ENCODE peak calls at places on chromosomes 4 and X, in nine cellular contexts. One of them, this sample, is unnamed. For H3K4me1, the result is how much of the 10 kb centered on the place peaks cover.

GRCh38 chrX:39760930-39761329 is 336.8 kb downstream of the BCOR start:
- DNase-seq in SK-N-SH: no peak
- DNase-seq in effector memory CD4-positive, alpha-beta T cell: no peak
- DNase-seq in SJSA1: no peak
- DNase-seq in A549: no peak
- DNase-seq in adrenal gland: no peak
- DNase-seq in astrocyte: peak
- DNase-seq in IMR-90: no peak
- DNase-seq in CD8-positive, alpha-beta T cell: no peak
- DNase-seq in this sample: no peak

GRCh38 chrX:39854772-39855747 is 242.7 kb downstream of the BCOR start:
- DNase-seq in astrocyte: no peak
- DNase-seq in A549: no peak
- DNase-seq in SK-N-SH: no peak
- DNase-seq in effector memory CD4-positive, alpha-beta T cell: peak
- DNase-seq in SJSA1: no peak
- DNase-seq in CD8-positive, alpha-beta T cell: peak
- DNase-seq in adrenal gland: no peak
- DNase-seq in IMR-90: no peak
- DNase-seq in this sample: peak

GRCh38 chr4:148270600-148270999 is 171.6 kb downstream of the NR3C2 start:
- DNase-seq in astrocyte: peak
- DNase-seq in effector memory CD4-positive, alpha-beta T cell: no peak
- DNase-seq in A549: no peak
- DNase-seq in SK-N-SH: no peak
- DNase-seq in adrenal gland: no peak
- DNase-seq in SJSA1: no peak
- DNase-seq in CD8-positive, alpha-beta T cell: no peak
- DNase-seq in IMR-90: no peak
- DNase-seq in this sample: no peak

GRCh38 chrX:69538321-69538876 is 34.3 kb downstream of the NALF2 start:
- DNase-seq in IMR-90: peak
- DNase-seq in A549: peak
- DNase-seq in CD8-positive, alpha-beta T cell: peak
- DNase-seq in SJSA1: peak
- DNase-seq in SK-N-SH: peak
- DNase-seq in astrocyte: no peak
- DNase-seq in effector memory CD4-positive, alpha-beta T cell: peak
- DNase-seq in adrenal gland: peak
- DNase-seq in this sample: peak

GRCh38 chr4:87659247-87659931 is 9.3 kb downstream of the DMP1 start:
- DNase-seq in SK-N-SH: no peak
- DNase-seq in IMR-90: no peak
- DNase-seq in A549: peak
- DNase-seq in effector memory CD4-positive, alpha-beta T cell: no peak
- DNase-seq in SJSA1: no peak
- DNase-seq in CD8-positive, alpha-beta T cell: no peak
- DNase-seq in astrocyte: peak
- DNase-seq in adrenal gland: no peak
- DNase-seq in this sample: no peak

GRCh38 chrX:53313746-53314105 is 32.3 kb upstream of the IQSEC2 start:
- DNase-seq in CD8-positive, alpha-beta T cell: no peak
- DNase-seq in A549: no peak
- DNase-seq in IMR-90: no peak
- DNase-seq in SK-N-SH: no peak
- DNase-seq in effector memory CD4-positive, alpha-beta T cell: no peak
- DNase-seq in astrocyte: no peak
- DNase-seq in SJSA1: no peak
- DNase-seq in adrenal gland: no peak
- DNase-seq in this sample: no peak

GRCh38 chr4:5448286-5448685 is 260.1 kb downstream of the EVC2 start:
- DNase-seq in IMR-90: no peak
- DNase-seq in SJSA1: no peak
- DNase-seq in astrocyte: no peak
- DNase-seq in adrenal gland: no peak
- DNase-seq in effector memory CD4-positive, alpha-beta T cell: no peak
- DNase-seq in A549: no peak
- DNase-seq in SK-N-SH: no peak
- DNase-seq in CD8-positive, alpha-beta T cell: no peak
- DNase-seq in this sample: no peak

GRCh38 chr4:74364649-74365491 is at the start of gene EREG:
- DNase-seq in adrenal gland: no peak
- DNase-seq in CD8-positive, alpha-beta T cell: no peak
- DNase-seq in A549: peak
- DNase-seq in SJSA1: no peak
- DNase-seq in effector memory CD4-positive, alpha-beta T cell: no peak
- DNase-seq in astrocyte: peak
- DNase-seq in SK-N-SH: peak
- DNase-seq in IMR-90: peak
- DNase-seq in this sample: peak

GRCh38 chr4:167587361-167587760 is 353.1 kb upstream of the SPOCK3 start:
- DNase-seq in effector memory CD4-positive, alpha-beta T cell: no peak
- DNase-seq in adrenal gland: no peak
- DNase-seq in CD8-positive, alpha-beta T cell: no peak
- DNase-seq in SJSA1: no peak
- DNase-seq in A549: no peak
- DNase-seq in astrocyte: no peak
- DNase-seq in SK-N-SH: no peak
- DNase-seq in IMR-90: no peak
- DNase-seq in this sample: no peak

GRCh38 chr4:148397006-148397673 is 45.1 kb downstream of the NR3C2 start:
- DNase-seq in SK-N-SH: peak
- DNase-seq in adrenal gland: no peak
- DNase-seq in SJSA1: no peak
- DNase-seq in effector memory CD4-positive, alpha-beta T cell: no peak
- DNase-seq in A549: no peak
- DNase-seq in IMR-90: no peak
- DNase-seq in CD8-positive, alpha-beta T cell: no peak
- DNase-seq in astrocyte: no peak
- DNase-seq in this sample: peak

GRCh38 chr4:77002321-77002720 is 52.8 kb downstream of the SEPTIN11 start:
- DNase-seq in A549: no peak
- DNase-seq in IMR-90: peak
- DNase-seq in SK-N-SH: no peak
- DNase-seq in SJSA1: no peak
- DNase-seq in astrocyte: peak
- DNase-seq in CD8-positive, alpha-beta T cell: no peak
- DNase-seq in adrenal gland: no peak
- DNase-seq in effector memory CD4-positive, alpha-beta T cell: no peak
- DNase-seq in this sample: no peak
- H3K4me1 ChIP-seq in A549: under half
- H3K4me1 ChIP-seq in IMR-90: under half
- H3K4me1 ChIP-seq in SK-N-SH: under half
- H3K4me1 ChIP-seq in SJSA1: half or more
- H3K4me1 ChIP-seq in astrocyte: under half
- H3K4me1 ChIP-seq in CD8-positive, alpha-beta T cell: under half
- H3K4me1 ChIP-seq in adrenal gland: under half
- H3K4me1 ChIP-seq in effector memory CD4-positive, alpha-beta T cell: under half
- H3K4me1 ChIP-seq in this sample: under half

GRCh38 chrX:16826207-16826606 is 39.9 kb downstream of the TXLNG start:
- DNase-seq in astrocyte: peak
- DNase-seq in SJSA1: no peak
- DNase-seq in IMR-90: peak
- DNase-seq in effector memory CD4-positive, alpha-beta T cell: no peak
- DNase-seq in A549: peak
- DNase-seq in adrenal gland: no peak
- DNase-seq in CD8-positive, alpha-beta T cell: no peak
- DNase-seq in SK-N-SH: peak
- DNase-seq in this sample: peak
- H3K27ac ChIP-seq in astrocyte: no peak
- H3K27ac ChIP-seq in SJSA1: no peak
- H3K27ac ChIP-seq in IMR-90: no peak
- H3K27ac ChIP-seq in effector memory CD4-positive, alpha-beta T cell: no peak
- H3K27ac ChIP-seq in A549: peak
- H3K27ac ChIP-seq in adrenal gland: peak
- H3K27ac ChIP-seq in CD8-positive, alpha-beta T cell: no peak
- H3K27ac ChIP-seq in SK-N-SH: peak
- H3K27ac ChIP-seq in this sample: no peak

GRCh38 chr4:168634276-168634802 is 137.5 kb downstream of the PALLD start:
- DNase-seq in SK-N-SH: no peak
- DNase-seq in IMR-90: peak
- DNase-seq in SJSA1: peak
- DNase-seq in astrocyte: peak
- DNase-seq in adrenal gland: no peak
- DNase-seq in A549: no peak
- DNase-seq in CD8-positive, alpha-beta T cell: no peak
- DNase-seq in effector memory CD4-positive, alpha-beta T cell: no peak
- DNase-seq in this sample: no peak
- H3K4me3 ChIP-seq in SK-N-SH: peak
- H3K4me3 ChIP-seq in IMR-90: peak
- H3K4me3 ChIP-seq in SJSA1: peak
- H3K4me3 ChIP-seq in astrocyte: peak
- H3K4me3 ChIP-seq in adrenal gland: no peak
- H3K4me3 ChIP-seq in A549: peak
- H3K4me3 ChIP-seq in CD8-positive, alpha-beta T cell: no peak
- H3K4me3 ChIP-seq in effector memory CD4-positive, alpha-beta T cell: no peak
- H3K4me3 ChIP-seq in this sample: peak

DNA sequence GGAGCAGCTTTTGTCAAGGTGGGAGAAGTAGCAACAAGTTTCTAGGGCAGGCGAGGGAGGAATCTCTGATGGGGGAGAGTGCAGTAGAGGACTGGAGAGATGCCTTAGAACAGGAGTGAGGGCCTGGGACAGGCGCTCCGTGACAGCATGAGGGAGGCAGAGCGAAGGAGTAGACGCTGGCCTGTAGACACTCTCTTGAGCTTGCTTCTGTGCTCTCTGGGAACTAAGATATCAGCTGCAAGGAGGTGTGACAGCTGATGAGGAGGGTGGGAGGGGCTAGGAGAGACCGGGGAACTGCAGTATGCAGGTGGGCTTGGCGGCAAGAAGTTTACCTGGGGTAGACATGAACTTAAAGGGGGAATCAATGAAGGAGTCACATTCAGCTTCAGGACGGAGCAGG is 35.7 kb downstream of the MECP2 start:
- DNase-seq in SJSA1: no peak
- DNase-seq in CD8-positive, alpha-beta T cell: no peak
- DNase-seq in adrenal gland: no peak
- DNase-seq in SK-N-SH: no peak
- DNase-seq in astrocyte: no peak
- DNase-seq in A549: no peak
- DNase-seq in effector memory CD4-positive, alpha-beta T cell: no peak
- DNase-seq in IMR-90: no peak
- DNase-seq in this sample: no peak
- H3K4me1 ChIP-seq in SJSA1: under half
- H3K4me1 ChIP-seq in CD8-positive, alpha-beta T cell: half or more
- H3K4me1 ChIP-seq in adrenal gland: under half
- H3K4me1 ChIP-seq in SK-N-SH: under half
- H3K4me1 ChIP-seq in astrocyte: under half
- H3K4me1 ChIP-seq in A549: under half
- H3K4me1 ChIP-seq in effector memory CD4-positive, alpha-beta T cell: under half
- H3K4me1 ChIP-seq in IMR-90: under half
- H3K4me1 ChIP-seq in this sample: under half

GRCh38 chr4:123366144-123366748 is 30.3 kb upstream of the SPRY1 start:
- DNase-seq in astrocyte: no peak
- DNase-seq in effector memory CD4-positive, alpha-beta T cell: no peak
- DNase-seq in SJSA1: no peak
- DNase-seq in adrenal gland: no peak
- DNase-seq in A549: no peak
- DNase-seq in CD8-positive, alpha-beta T cell: no peak
- DNase-seq in SK-N-SH: no peak
- DNase-seq in IMR-90: no peak
- DNase-seq in this sample: no peak
- H3K27ac ChIP-seq in astrocyte: no peak
- H3K27ac ChIP-seq in effector memory CD4-positive, alpha-beta T cell: no peak
- H3K27ac ChIP-seq in SJSA1: no peak
- H3K27ac ChIP-seq in adrenal gland: no peak
- H3K27ac ChIP-seq in A549: no peak
- H3K27ac ChIP-seq in CD8-positive, alpha-beta T cell: no peak
- H3K27ac ChIP-seq in SK-N-SH: no peak
- H3K27ac ChIP-seq in IMR-90: no peak
- H3K27ac ChIP-seq in this sample: no peak

GRCh38 chr4:80196259-80197131 is 808 bp upstream of the PRDM8 start:
- DNase-seq in astrocyte: no peak
- DNase-seq in IMR-90: peak
- DNase-seq in CD8-positive, alpha-beta T cell: no peak
- DNase-seq in A549: no peak
- DNase-seq in effector memory CD4-positive, alpha-beta T cell: no peak
- DNase-seq in adrenal gland: no peak
- DNase-seq in SK-N-SH: no peak
- DNase-seq in SJSA1: no peak
- DNase-seq in this sample: no peak
- H3K4me3 ChIP-seq in astrocyte: peak
- H3K4me3 ChIP-seq in IMR-90: peak
- H3K4me3 ChIP-seq in CD8-positive, alpha-beta T cell: peak
- H3K4me3 ChIP-seq in A549: no peak
- H3K4me3 ChIP-seq in effector memory CD4-positive, alpha-beta T cell: peak
- H3K4me3 ChIP-seq in adrenal gland: no peak
- H3K4me3 ChIP-seq in SK-N-SH: peak
- H3K4me3 ChIP-seq in SJSA1: no peak
- H3K4me3 ChIP-seq in this sample: no peak

DNA sequence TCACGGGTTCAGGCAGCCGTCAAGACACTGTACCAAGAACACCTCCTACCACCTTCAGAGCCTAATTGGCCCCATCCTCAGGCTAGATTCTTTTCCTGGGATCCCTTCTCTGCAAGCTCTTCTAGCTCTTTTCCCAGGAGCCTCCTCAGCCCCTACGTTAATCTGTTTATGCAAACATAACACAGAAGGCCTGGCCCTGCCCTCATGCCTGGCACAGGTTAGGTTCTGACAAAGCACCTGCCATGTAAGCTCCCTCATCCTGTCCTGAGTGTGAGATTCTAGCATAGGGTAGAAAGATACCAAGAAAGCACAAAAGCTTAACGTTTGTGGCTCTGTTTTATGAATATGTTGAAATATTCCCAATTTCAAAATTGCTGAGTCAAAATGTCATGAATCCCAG is 93.6 kb downstream of the IRF2 start:
- DNase-seq in SJSA1: no peak
- DNase-seq in IMR-90: no peak
- DNase-seq in effector memory CD4-positive, alpha-beta T cell: no peak
- DNase-seq in A549: no peak
- DNase-seq in CD8-positive, alpha-beta T cell: no peak
- DNase-seq in astrocyte: no peak
- DNase-seq in adrenal gland: no peak
- DNase-seq in SK-N-SH: no peak
- DNase-seq in this sample: peak
- H3K4me1 ChIP-seq in SJSA1: under half
- H3K4me1 ChIP-seq in IMR-90: under half
- H3K4me1 ChIP-seq in effector memory CD4-positive, alpha-beta T cell: under half
- H3K4me1 ChIP-seq in A549: under half
- H3K4me1 ChIP-seq in CD8-positive, alpha-beta T cell: under half
- H3K4me1 ChIP-seq in astrocyte: under half
- H3K4me1 ChIP-seq in adrenal gland: under half
- H3K4me1 ChIP-seq in SK-N-SH: under half
- H3K4me1 ChIP-seq in this sample: under half